ENCODE peak calls at places on chromosome 18, in ten cellular contexts. One of them, this sample, is unnamed.

GRCh38 chr18:63603772-63604171 is 16.6 kb downstream of the SERPINB13 start:
- DNase-seq in endothelial cell: no peak
- DNase-seq in KBM-7: no peak
- DNase-seq in right lobe of liver: no peak
- DNase-seq in NCI-H446 treated with DMSO at 0.1 percent for 48 hours: no peak
- DNase-seq in T follicular helper cell: no peak
- DNase-seq in CD4-positive, alpha-beta memory T cell: no peak
- DNase-seq in sciatic nerve: no peak
- DNase-seq in NCI-H1092: no peak
- DNase-seq in lower leg skin: no peak
- DNase-seq in this sample: no peak

GRCh38 chr18:22033085-22033484 is 136.3 kb upstream of the GATA6 start:
- DNase-seq in endothelial cell: no peak
- DNase-seq in KBM-7: no peak
- DNase-seq in right lobe of liver: no peak
- DNase-seq in NCI-H446 treated with DMSO at 0.1 percent for 48 hours: no peak
- DNase-seq in T follicular helper cell: no peak
- DNase-seq in CD4-positive, alpha-beta memory T cell: no peak
- DNase-seq in sciatic nerve: no peak
- DNase-seq in NCI-H1092: no peak
- DNase-seq in lower leg skin: no peak
- DNase-seq in this sample: no peak

GRCh38 chr18:14086459-14087231 is 45.6 kb downstream of the ZNF519 start:
- DNase-seq in endothelial cell: peak
- DNase-seq in KBM-7: peak
- DNase-seq in right lobe of liver: no peak
- DNase-seq in NCI-H446 treated with DMSO at 0.1 percent for 48 hours: peak
- DNase-seq in T follicular helper cell: no peak
- DNase-seq in CD4-positive, alpha-beta memory T cell: no peak
- DNase-seq in sciatic nerve: no peak
- DNase-seq in NCI-H1092: peak
- DNase-seq in lower leg skin: no peak
- DNase-seq in this sample: no peak

GRCh38 chr18:28485210-28485801 is 308.4 kb upstream of the CDH2 start:
- DNase-seq in endothelial cell: no peak
- DNase-seq in KBM-7: no peak
- DNase-seq in right lobe of liver: no peak
- DNase-seq in NCI-H446 treated with DMSO at 0.1 percent for 48 hours: no peak
- DNase-seq in T follicular helper cell: no peak
- DNase-seq in CD4-positive, alpha-beta memory T cell: no peak
- DNase-seq in sciatic nerve: no peak
- DNase-seq in NCI-H1092: no peak
- DNase-seq in lower leg skin: no peak
- DNase-seq in this sample: no peak

GRCh38 chr18:25594351-25594750 is 242.4 kb upstream of the ZNF521 start:
- DNase-seq in endothelial cell: no peak
- DNase-seq in KBM-7: no peak
- DNase-seq in right lobe of liver: no peak
- DNase-seq in NCI-H446 treated with DMSO at 0.1 percent for 48 hours: no peak
- DNase-seq in T follicular helper cell: no peak
- DNase-seq in CD4-positive, alpha-beta memory T cell: no peak
- DNase-seq in sciatic nerve: no peak
- DNase-seq in NCI-H1092: no peak
- DNase-seq in lower leg skin: no peak
- DNase-seq in this sample: no peak

GRCh38 chr18:60060026-60060425 is 160.2 kb downstream of the PMAIP1 start:
- DNase-seq in endothelial cell: no peak
- DNase-seq in KBM-7: no peak
- DNase-seq in right lobe of liver: no peak
- DNase-seq in NCI-H446 treated with DMSO at 0.1 percent for 48 hours: no peak
- DNase-seq in T follicular helper cell: no peak
- DNase-seq in CD4-positive, alpha-beta memory T cell: no peak
- DNase-seq in sciatic nerve: no peak
- DNase-seq in NCI-H1092: no peak
- DNase-seq in lower leg skin: no peak
- DNase-seq in this sample: no peak

GRCh38 chr18:48896875-48897511 is 53.8 kb downstream of the SMAD7 start:
- DNase-seq in endothelial cell: peak
- DNase-seq in KBM-7: peak
- DNase-seq in right lobe of liver: peak
- DNase-seq in NCI-H446 treated with DMSO at 0.1 percent for 48 hours: no peak
- DNase-seq in T follicular helper cell: no peak
- DNase-seq in CD4-positive, alpha-beta memory T cell: no peak
- DNase-seq in sciatic nerve: peak
- DNase-seq in NCI-H1092: no peak
- DNase-seq in lower leg skin: peak
- DNase-seq in this sample: no peak

GRCh38 chr18:44695503-44695902 is 14.8 kb downstream of the SETBP1 start:
- DNase-seq in endothelial cell: no peak
- DNase-seq in KBM-7: no peak
- DNase-seq in right lobe of liver: no peak
- DNase-seq in NCI-H446 treated with DMSO at 0.1 percent for 48 hours: no peak
- DNase-seq in T follicular helper cell: no peak
- DNase-seq in CD4-positive, alpha-beta memory T cell: no peak
- DNase-seq in sciatic nerve: no peak
- DNase-seq in NCI-H1092: no peak
- DNase-seq in lower leg skin: no peak
- DNase-seq in this sample: no peak

GRCh38 chr18:70333757-70334156 is 44.9 kb downstream of the SOCS6 start:
- DNase-seq in endothelial cell: no peak
- DNase-seq in KBM-7: no peak
- DNase-seq in right lobe of liver: no peak
- DNase-seq in NCI-H446 treated with DMSO at 0.1 percent for 48 hours: no peak
- DNase-seq in T follicular helper cell: no peak
- DNase-seq in CD4-positive, alpha-beta memory T cell: no peak
- DNase-seq in sciatic nerve: no peak
- DNase-seq in NCI-H1092: no peak
- DNase-seq in lower leg skin: no peak
- DNase-seq in this sample: no peak

GRCh38 chr18:8426401-8426800 is 182.8 kb upstream of the RAB12 start:
- DNase-seq in endothelial cell: peak
- DNase-seq in KBM-7: no peak
- DNase-seq in right lobe of liver: no peak
- DNase-seq in NCI-H446 treated with DMSO at 0.1 percent for 48 hours: no peak
- DNase-seq in T follicular helper cell: no peak
- DNase-seq in CD4-positive, alpha-beta memory T cell: no peak
- DNase-seq in sciatic nerve: no peak
- DNase-seq in NCI-H1092: no peak
- DNase-seq in lower leg skin: no peak
- DNase-seq in this sample: no peak

GRCh38 chr18:21484851-21485636 is 115.5 kb downstream of the ESCO1 start:
- DNase-seq in endothelial cell: no peak
- DNase-seq in KBM-7: peak
- DNase-seq in right lobe of liver: no peak
- DNase-seq in NCI-H446 treated with DMSO at 0.1 percent for 48 hours: no peak
- DNase-seq in T follicular helper cell: no peak
- DNase-seq in CD4-positive, alpha-beta memory T cell: no peak
- DNase-seq in sciatic nerve: no peak
- DNase-seq in NCI-H1092: no peak
- DNase-seq in lower leg skin: no peak
- DNase-seq in this sample: no peak

GRCh38 chr18:54323970-54324369 is 33.7 kb downstream of the STARD6 start:
- DNase-seq in endothelial cell: no peak
- DNase-seq in KBM-7: no peak
- DNase-seq in right lobe of liver: no peak
- DNase-seq in NCI-H446 treated with DMSO at 0.1 percent for 48 hours: no peak
- DNase-seq in T follicular helper cell: no peak
- DNase-seq in CD4-positive, alpha-beta memory T cell: no peak
- DNase-seq in sciatic nerve: no peak
- DNase-seq in NCI-H1092: no peak
- DNase-seq in lower leg skin: no peak
- DNase-seq in this sample: no peak

GRCh38 chr18:11996907-11997306 is 15.6 kb downstream of the IMPA2 start:
- DNase-seq in endothelial cell: no peak
- DNase-seq in KBM-7: no peak
- DNase-seq in right lobe of liver: no peak
- DNase-seq in NCI-H446 treated with DMSO at 0.1 percent for 48 hours: no peak
- DNase-seq in T follicular helper cell: no peak
- DNase-seq in CD4-positive, alpha-beta memory T cell: no peak
- DNase-seq in sciatic nerve: no peak
- DNase-seq in NCI-H1092: no peak
- DNase-seq in lower leg skin: no peak
- DNase-seq in this sample: no peak

GRCh38 chr18:70423120-70423519 is 134.3 kb downstream of the SOCS6 start:
- DNase-seq in endothelial cell: no peak
- DNase-seq in KBM-7: no peak
- DNase-seq in right lobe of liver: no peak
- DNase-seq in NCI-H446 treated with DMSO at 0.1 percent for 48 hours: no peak
- DNase-seq in T follicular helper cell: no peak
- DNase-seq in CD4-positive, alpha-beta memory T cell: no peak
- DNase-seq in sciatic nerve: no peak
- DNase-seq in NCI-H1092: no peak
- DNase-seq in lower leg skin: no peak
- DNase-seq in this sample: no peak

GRCh38 chr18:52462853-52463252 is 122.9 kb downstream of the DCC start:
- DNase-seq in endothelial cell: no peak
- DNase-seq in KBM-7: no peak
- DNase-seq in right lobe of liver: no peak
- DNase-seq in NCI-H446 treated with DMSO at 0.1 percent for 48 hours: no peak
- DNase-seq in T follicular helper cell: no peak
- DNase-seq in CD4-positive, alpha-beta memory T cell: no peak
- DNase-seq in sciatic nerve: no peak
- DNase-seq in NCI-H1092: no peak
- DNase-seq in lower leg skin: no peak
- DNase-seq in this sample: no peak

GRCh38 chr18:21739604-21740473 is 753 bp upstream of the MIB1 start:
- DNase-seq in endothelial cell: no peak
- DNase-seq in KBM-7: no peak
- DNase-seq in right lobe of liver: no peak
- DNase-seq in NCI-H446 treated with DMSO at 0.1 percent for 48 hours: no peak
- DNase-seq in T follicular helper cell: no peak
- DNase-seq in CD4-positive, alpha-beta memory T cell: no peak
- DNase-seq in sciatic nerve: no peak
- DNase-seq in NCI-H1092: no peak
- DNase-seq in lower leg skin: no peak
- DNase-seq in this sample: no peak

GRCh38 chr18:9614401-9615279 is at the start of gene PPP4R1:
- DNase-seq in endothelial cell: peak
- DNase-seq in KBM-7: peak
- DNase-seq in right lobe of liver: peak
- DNase-seq in NCI-H446 treated with DMSO at 0.1 percent for 48 hours: peak
- DNase-seq in T follicular helper cell: peak
- DNase-seq in CD4-positive, alpha-beta memory T cell: peak
- DNase-seq in sciatic nerve: peak
- DNase-seq in NCI-H1092: peak
- DNase-seq in lower leg skin: peak
- DNase-seq in this sample: no peak

GRCh38 chr18:34549367-34549766 is 160.7 kb upstream of the DTNA start:
- DNase-seq in endothelial cell: no peak
- DNase-seq in KBM-7: no peak
- DNase-seq in right lobe of liver: no peak
- DNase-seq in NCI-H446 treated with DMSO at 0.1 percent for 48 hours: no peak
- DNase-seq in T follicular helper cell: no peak
- DNase-seq in CD4-positive, alpha-beta memory T cell: no peak
- DNase-seq in sciatic nerve: no peak
- DNase-seq in NCI-H1092: no peak
- DNase-seq in lower leg skin: no peak
- DNase-seq in this sample: no peak

GRCh38 chr18:44632469-44633145 is 48.1 kb upstream of the SETBP1 start:
- DNase-seq in endothelial cell: no peak
- DNase-seq in KBM-7: no peak
- DNase-seq in right lobe of liver: no peak
- DNase-seq in NCI-H446 treated with DMSO at 0.1 percent for 48 hours: no peak
- DNase-seq in T follicular helper cell: no peak
- DNase-seq in CD4-positive, alpha-beta memory T cell: no peak
- DNase-seq in sciatic nerve: no peak
- DNase-seq in NCI-H1092: no peak
- DNase-seq in lower leg skin: no peak
- DNase-seq in this sample: no peak

GRCh38 chr18:46333371-46334199 is 229.4 kb downstream of the HAUS1 start:
- DNase-seq in endothelial cell: peak
- DNase-seq in KBM-7: no peak
- DNase-seq in right lobe of liver: peak
- DNase-seq in NCI-H446 treated with DMSO at 0.1 percent for 48 hours: peak
- DNase-seq in T follicular helper cell: no peak
- DNase-seq in CD4-positive, alpha-beta memory T cell: peak
- DNase-seq in sciatic nerve: no peak
- DNase-seq in NCI-H1092: peak
- DNase-seq in lower leg skin: no peak
- DNase-seq in this sample: no peak

GRCh38 chr18:49693276-49694005 is 119.9 kb downstream of the ACAA2 start:
- DNase-seq in endothelial cell: no peak
- DNase-seq in KBM-7: no peak
- DNase-seq in right lobe of liver: no peak
- DNase-seq in NCI-H446 treated with DMSO at 0.1 percent for 48 hours: no peak
- DNase-seq in T follicular helper cell: no peak
- DNase-seq in CD4-positive, alpha-beta memory T cell: no peak
- DNase-seq in sciatic nerve: no peak
- DNase-seq in NCI-H1092: no peak
- DNase-seq in lower leg skin: no peak
- DNase-seq in this sample: no peak

GRCh38 chr18:6199777-6200176 is 214.9 kb downstream of the L3MBTL4 start:
- DNase-seq in endothelial cell: no peak
- DNase-seq in KBM-7: no peak
- DNase-seq in right lobe of liver: no peak
- DNase-seq in NCI-H446 treated with DMSO at 0.1 percent for 48 hours: no peak
- DNase-seq in T follicular helper cell: no peak
- DNase-seq in CD4-positive, alpha-beta memory T cell: no peak
- DNase-seq in sciatic nerve: no peak
- DNase-seq in NCI-H1092: no peak
- DNase-seq in lower leg skin: no peak
- DNase-seq in this sample: no peak

GRCh38 chr18:8744656-8745055 is 39.3 kb downstream of the MTCL1 start:
- DNase-seq in endothelial cell: no peak
- DNase-seq in KBM-7: no peak
- DNase-seq in right lobe of liver: no peak
- DNase-seq in NCI-H446 treated with DMSO at 0.1 percent for 48 hours: no peak
- DNase-seq in T follicular helper cell: peak
- DNase-seq in CD4-positive, alpha-beta memory T cell: peak
- DNase-seq in sciatic nerve: no peak
- DNase-seq in NCI-H1092: no peak
- DNase-seq in lower leg skin: no peak
- DNase-seq in this sample: no peak

GRCh38 chr18:56795381-56795780 is 144.2 kb downstream of the WDR7 start:
- DNase-seq in endothelial cell: no peak
- DNase-seq in KBM-7: no peak
- DNase-seq in right lobe of liver: no peak
- DNase-seq in NCI-H446 treated with DMSO at 0.1 percent for 48 hours: no peak
- DNase-seq in T follicular helper cell: no peak
- DNase-seq in CD4-positive, alpha-beta memory T cell: no peak
- DNase-seq in sciatic nerve: no peak
- DNase-seq in NCI-H1092: no peak
- DNase-seq in lower leg skin: no peak
- DNase-seq in this sample: no peak

GRCh38 chr18:48908916-48909315 is 41.8 kb downstream of the SMAD7 start:
- DNase-seq in endothelial cell: no peak
- DNase-seq in KBM-7: no peak
- DNase-seq in right lobe of liver: no peak
- DNase-seq in NCI-H446 treated with DMSO at 0.1 percent for 48 hours: no peak
- DNase-seq in T follicular helper cell: no peak
- DNase-seq in CD4-positive, alpha-beta memory T cell: no peak
- DNase-seq in sciatic nerve: no peak
- DNase-seq in NCI-H1092: no peak
- DNase-seq in lower leg skin: no peak
- DNase-seq in this sample: no peak

GRCh38 chr18:10067670-10068659 is 154.1 kb downstream of the VAPA start:
- DNase-seq in endothelial cell: no peak
- DNase-seq in KBM-7: no peak
- DNase-seq in right lobe of liver: no peak
- DNase-seq in NCI-H446 treated with DMSO at 0.1 percent for 48 hours: no peak
- DNase-seq in T follicular helper cell: no peak
- DNase-seq in CD4-positive, alpha-beta memory T cell: no peak
- DNase-seq in sciatic nerve: no peak
- DNase-seq in NCI-H1092: no peak
- DNase-seq in lower leg skin: no peak
- DNase-seq in this sample: no peak

GRCh38 chr18:22667616-22668422 is 250.1 kb upstream of the CTAGE1 start:
- DNase-seq in endothelial cell: no peak
- DNase-seq in KBM-7: peak
- DNase-seq in right lobe of liver: no peak
- DNase-seq in NCI-H446 treated with DMSO at 0.1 percent for 48 hours: no peak
- DNase-seq in T follicular helper cell: no peak
- DNase-seq in CD4-positive, alpha-beta memory T cell: no peak
- DNase-seq in sciatic nerve: no peak
- DNase-seq in NCI-H1092: no peak
- DNase-seq in lower leg skin: no peak
- DNase-seq in this sample: no peak

GRCh38 chr18:74116628-74117554 is 30.7 kb downstream of the FBXO15 start:
- DNase-seq in endothelial cell: peak
- DNase-seq in KBM-7: peak
- DNase-seq in right lobe of liver: no peak
- DNase-seq in NCI-H446 treated with DMSO at 0.1 percent for 48 hours: no peak
- DNase-seq in T follicular helper cell: peak
- DNase-seq in CD4-positive, alpha-beta memory T cell: no peak
- DNase-seq in sciatic nerve: no peak
- DNase-seq in NCI-H1092: no peak
- DNase-seq in lower leg skin: no peak
- DNase-seq in this sample: no peak

This sample was measured in NCI-H1436 treated with DMSO at 0.1 percent for 48 hours.